ENCODE peak calls at places on chromosome 13, in ten cellular contexts. K is left lobe of liver; Q is sciatic nerve; F is activated naive CD4-positive, alpha-beta T cell treated with anti-CD3 and anti-CD28 coated beads, Interleukin-2, amount 50 U/mL, for 72 hours; U is left cardiac atrium; D is SK-N-SH treated with all-trans-retinoic acid at 6 μM for 48 hours; P is gastrocnemius medialis; S is heart right ventricle; O is T-helper 17 cell; C is activated CD4-positive, alpha-beta T cell treated with anti-CD3 and anti-CD28 coated beads for 36 hours. Z is an unnamed sample.

GRCh38 chr13:84607614-84608013 is 725.3 kb upstream of the SLITRK1 start:
- ATAC-seq in K (no peak), Q (no peak), F (no peak), U (peak), D (peak), P (no peak), S (peak), O (no peak), C (no peak), Z (no peak)

GRCh38 chr13:36346222-36347083 is at the start of gene SPART:
- ATAC-seq in K (peak), Q (peak), F (peak), U (peak), D (peak), P (peak), S (peak), O (peak), C (peak), Z (peak)

GRCh38 chr13:33026489-33027152 is 10.4 kb downstream of the KL start:
- ATAC-seq in K (no peak), Q (no peak), F (no peak), U (peak), D (no peak), P (no peak), S (peak), O (no peak), C (no peak), Z (no peak)

GRCh38 chr13:95596701-95597100 is 44.2 kb downstream of the CLDN10 start:
- ATAC-seq in K (no peak), Q (no peak), F (no peak), U (no peak), D (no peak), P (no peak), S (no peak), O (no peak), C (no peak), Z (no peak)

GRCh38 chr13:113430378-113431110 is 22.7 kb downstream of the ADPRHL1 start:
- ATAC-seq in K (no peak), Q (no peak), F (no peak), U (peak), D (no peak), P (no peak), S (peak), O (no peak), C (no peak), Z (no peak)

GRCh38 chr13:114167445-114167844 is 11.6 kb upstream of the CFAP97D2 start:
- ATAC-seq in K (peak), Q (peak), F (peak), U (peak), D (no peak), P (no peak), S (no peak), O (no peak), C (peak), Z (peak)

GRCh38 chr13:107866007-107866665 is 349.2 kb downstream of the LIG4 start:
- ATAC-seq in K (no peak), Q (no peak), F (no peak), U (peak), D (peak), P (no peak), S (peak), O (no peak), C (no peak), Z (peak)

GRCh38 chr13:97141564-97142005 is 80.5 kb upstream of the MBNL2 start:
- ATAC-seq in K (no peak), Q (peak), F (peak), U (peak), D (peak), P (peak), S (peak), O (no peak), C (peak), Z (peak)

GRCh38 chr13:25678398-25678797 is 306.6 kb downstream of the ATP8A2 start:
- ATAC-seq in K (no peak), Q (no peak), F (no peak), U (no peak), D (no peak), P (peak), S (no peak), O (no peak), C (no peak), Z (no peak)

GRCh38 chr13:108121406-108121805 is 93.9 kb downstream of the LIG4 start:
- ATAC-seq in K (peak), Q (no peak), F (no peak), U (no peak), D (no peak), P (no peak), S (no peak), O (no peak), C (no peak), Z (no peak)